ENCODE peak calls at places on chromosomes 11 and 22, in six cellular contexts. E, J, W, H, N and K are unnamed samples.

GRCh38 chr22:41000941-41001721 is 50.0 kb downstream of the RBX1 start:
- DNase-seq in E (no peak), J (no peak), W (no peak), H (no peak), N (no peak), K (no peak)

GRCh38 chr11:124740277-124740882 is 638 bp downstream of the NRGN start:
- DNase-seq in E (peak), J (peak), W (no peak), H (peak), N (peak), K (peak)

GRCh38 chr11:61679893-61680621 is at the start of gene DAGLA:
- DNase-seq in E (peak), J (peak), W (peak), H (peak), N (peak), K (peak)

GRCh38 chr11:9875402-9875801 is 211.5 kb downstream of the SWAP70 start:
- DNase-seq in E (no peak), J (no peak), W (no peak), H (no peak), N (no peak), K (no peak)

GRCh38 chr22:47333625-47334024 is 571.2 kb downstream of the TBC1D22A start:
- DNase-seq in E (no peak), J (no peak), W (no peak), H (no peak), N (no peak), K (no peak)

GRCh38 chr11:392102-392777 is 1.8 kb upstream of the PKP3 start:
- DNase-seq in E (no peak), J (no peak), W (no peak), H (no peak), N (no peak), K (no peak)

GRCh38 chr11:74283580-74284180 is 27.8 kb downstream of the P4HA3 start:
- DNase-seq in E (no peak), J (no peak), W (no peak), H (no peak), N (no peak), K (no peak)

GRCh38 chr22:27315833-27316232 is 485.7 kb downstream of the MN1 start:
- DNase-seq in E (no peak), J (no peak), W (no peak), H (no peak), N (no peak), K (no peak)

GRCh38 chr11:119093951-119094815 is 7.5 kb downstream of the DPAGT1 start:
- DNase-seq in E (peak), J (no peak), W (peak), H (no peak), N (peak), K (peak)

GRCh38 chr11:128685383-128686044 is 8.4 kb upstream of the FLI1 start:
- DNase-seq in E (no peak), J (no peak), W (no peak), H (no peak), N (no peak), K (no peak)

GRCh38 chr11:60946601-60947265 is 5.2 kb downstream of the SLC15A3 start:
- DNase-seq in E (no peak), J (no peak), W (no peak), H (no peak), N (no peak), K (no peak)

GRCh38 chr11:63537293-63538101 is 889 bp downstream of the PLAAT4 start:
- DNase-seq in E (no peak), J (no peak), W (no peak), H (peak), N (peak), K (no peak)

GRCh38 chr11:94128746-94129504 is at the start of gene PANX1:
- DNase-seq in E (peak), J (peak), W (peak), H (peak), N (peak), K (peak)

GRCh38 chr11:1573847-1574255 is 1.8 kb upstream of the DUSP8 start:
- DNase-seq in E (no peak), J (peak), W (no peak), H (no peak), N (no peak), K (no peak)

GRCh38 chr22:50313021-50313420 is 5.6 kb upstream of the PLXNB2 start:
- DNase-seq in E (no peak), J (no peak), W (no peak), H (no peak), N (no peak), K (no peak)

GRCh38 chr11:45593992-45594391 is 71.4 kb downstream of the CHST1 start:
- DNase-seq in E (no peak), J (no peak), W (no peak), H (no peak), N (no peak), K (no peak)

GRCh38 chr22:48513929-48514328 is 1313.7 kb downstream of the BRD1 start:
- DNase-seq in E (no peak), J (no peak), W (no peak), H (no peak), N (no peak), K (no peak)